ENCODE peak calls at places on chromosomes 5 and 9, in eight cellular contexts. One of them, this sample, is unnamed.

GRCh38 chr5:94660506-94660905 is 42.0 kb downstream of the SLF1 start:
- DNase-seq in HCT116: no peak
- DNase-seq in transverse colon: no peak
- DNase-seq in GM04504: no peak
- DNase-seq in activated effector memory CD4-positive, alpha-beta T cell treated with Interleukin-2 at 50 U/mL for 16 hours: no peak
- DNase-seq in COR-L47: no peak
- DNase-seq in activated naive CD4-positive, alpha-beta T cell treated with anti-CD3 and anti-CD28 coated beads for 36 hours: no peak
- DNase-seq in anterior cingulate cortex: no peak
- DNase-seq in this sample: no peak

GRCh38 chr9:98087420-98088354 is 31.2 kb downstream of the NANS start:
- DNase-seq in anterior cingulate cortex: no peak
- DNase-seq in GM04504: no peak
- DNase-seq in transverse colon: peak; percentile 22
- DNase-seq in activated effector memory CD4-positive, alpha-beta T cell treated with Interleukin-2 at 50 U/mL for 16 hours: no peak
- DNase-seq in HCT116: no peak
- DNase-seq in COR-L47: no peak
- DNase-seq in activated naive CD4-positive, alpha-beta T cell treated with anti-CD3 and anti-CD28 coated beads for 36 hours: no peak
- DNase-seq in this sample: no peak

GRCh38 chr9:74953235-74953741 is 576 bp upstream of the C9orf40 start:
- DNase-seq in transverse colon: no peak
- DNase-seq in anterior cingulate cortex: no peak
- DNase-seq in HCT116: no peak
- DNase-seq in activated naive CD4-positive, alpha-beta T cell treated with anti-CD3 and anti-CD28 coated beads for 36 hours: no peak
- DNase-seq in GM04504: peak; percentile 40
- DNase-seq in activated effector memory CD4-positive, alpha-beta T cell treated with Interleukin-2 at 50 U/mL for 16 hours: no peak
- DNase-seq in COR-L47: no peak
- DNase-seq in this sample: peak; percentile 17

GRCh38 chr5:36820900-36821299 is 55.7 kb upstream of the NIPBL start:
- DNase-seq in transverse colon: no peak
- DNase-seq in COR-L47: no peak
- DNase-seq in anterior cingulate cortex: no peak
- DNase-seq in GM04504: no peak
- DNase-seq in HCT116: no peak
- DNase-seq in activated effector memory CD4-positive, alpha-beta T cell treated with Interleukin-2 at 50 U/mL for 16 hours: no peak
- DNase-seq in activated naive CD4-positive, alpha-beta T cell treated with anti-CD3 and anti-CD28 coated beads for 36 hours: no peak
- DNase-seq in this sample: no peak

GRCh38 chr5:157864067-157864466 is 5.1 kb upstream of the CLINT1 start:
- DNase-seq in activated naive CD4-positive, alpha-beta T cell treated with anti-CD3 and anti-CD28 coated beads for 36 hours: no peak
- DNase-seq in anterior cingulate cortex: no peak
- DNase-seq in COR-L47: no peak
- DNase-seq in GM04504: no peak
- DNase-seq in activated effector memory CD4-positive, alpha-beta T cell treated with Interleukin-2 at 50 U/mL for 16 hours: no peak
- DNase-seq in HCT116: no peak
- DNase-seq in transverse colon: no peak
- DNase-seq in this sample: no peak

GRCh38 chr9:136441191-136441680 is 1.6 kb upstream of the INPP5E start:
- DNase-seq in transverse colon: no peak
- DNase-seq in activated effector memory CD4-positive, alpha-beta T cell treated with Interleukin-2 at 50 U/mL for 16 hours: no peak
- DNase-seq in COR-L47: no peak
- DNase-seq in anterior cingulate cortex: no peak
- DNase-seq in HCT116: no peak
- DNase-seq in GM04504: no peak
- DNase-seq in activated naive CD4-positive, alpha-beta T cell treated with anti-CD3 and anti-CD28 coated beads for 36 hours: no peak
- DNase-seq in this sample: no peak

GRCh38 chr5:177303925-177304391 is 359 bp downstream of the PRELID1 start:
- DNase-seq in GM04504: no peak
- DNase-seq in anterior cingulate cortex: no peak
- DNase-seq in activated naive CD4-positive, alpha-beta T cell treated with anti-CD3 and anti-CD28 coated beads for 36 hours: no peak
- DNase-seq in COR-L47: no peak
- DNase-seq in activated effector memory CD4-positive, alpha-beta T cell treated with Interleukin-2 at 50 U/mL for 16 hours: no peak
- DNase-seq in HCT116: no peak
- DNase-seq in transverse colon: no peak
- DNase-seq in this sample: no peak

GRCh38 chr5:50667079-50667652 is 729 bp downstream of the PARP8 start:
- DNase-seq in activated effector memory CD4-positive, alpha-beta T cell treated with Interleukin-2 at 50 U/mL for 16 hours: no peak
- DNase-seq in activated naive CD4-positive, alpha-beta T cell treated with anti-CD3 and anti-CD28 coated beads for 36 hours: peak; percentile 59
- DNase-seq in HCT116: no peak
- DNase-seq in GM04504: no peak
- DNase-seq in transverse colon: peak; percentile 52
- DNase-seq in COR-L47: peak; percentile 57
- DNase-seq in anterior cingulate cortex: peak; percentile 16
- DNase-seq in this sample: peak; percentile 18

GRCh38 chr9:69370430-69370829 is 45.4 kb downstream of the ENTREP1 start:
- DNase-seq in activated effector memory CD4-positive, alpha-beta T cell treated with Interleukin-2 at 50 U/mL for 16 hours: no peak
- DNase-seq in HCT116: no peak
- DNase-seq in GM04504: no peak
- DNase-seq in anterior cingulate cortex: no peak
- DNase-seq in transverse colon: no peak
- DNase-seq in activated naive CD4-positive, alpha-beta T cell treated with anti-CD3 and anti-CD28 coated beads for 36 hours: no peak
- DNase-seq in COR-L47: no peak
- DNase-seq in this sample: no peak